ENCODE peak calls at places on chromosomes 13 and 19, in six cellular contexts. S is foreskin keratinocyte, H is adipocyte, B is H9, T is Panc1, D is left ventricle myocardium inferior. N is an unnamed sample. For H3K4me1, the result is how much of the 10 kb centered on the place peaks cover.

GRCh38 chr13:31063734-31064133 is 98.0 kb downstream of the HSPH1 start:
- DNase-seq in S (no peak), H (no peak), B (no peak), T (no peak), D (no peak), N (no peak)

GRCh38 chr19:12789098-12789903 is 2.0 kb upstream of the JUNB start:
- DNase-seq in S (peak), H (no peak), B (no peak), T (no peak), D (no peak), N (no peak)

GRCh38 chr19:32748497-32748896 is 28.9 kb downstream of the TDRD12 start:
- DNase-seq in S (no peak), H (no peak), B (no peak), T (no peak), D (no peak), N (no peak)

GRCh38 chr13:41231786-41232185 is 31.6 kb downstream of the MTRF1 start:
- DNase-seq in S (no peak), H (no peak), B (no peak), T (no peak), D (peak), N (peak)

GRCh38 chr19:46025825-46026224 is 3.0 kb upstream of the PGLYRP1 start:
- DNase-seq in S (no peak), H (no peak), B (no peak), T (no peak), D (no peak), N (no peak)

GRCh38 chr13:46341112-46341711 is 45.8 kb downstream of the RUBCNL start:
- DNase-seq in S (peak), H (no peak), B (no peak), T (no peak), D (no peak), N (no peak)

GRCh38 chr13:51759240-51759639 is 44.7 kb downstream of the DHRS12 start:
- DNase-seq in S (no peak), H (peak), B (no peak), T (no peak), D (no peak), N (no peak)

GRCh38 chr13:93108111-93108581 is 118.5 kb upstream of the GPC6 start:
- DNase-seq in S (no peak), H (no peak), B (no peak), T (no peak), D (no peak), N (no peak)

GRCh38 chr19:49113762-49114629 is at the start of gene LIN7B:
- DNase-seq in S (peak), H (peak), B (peak), T (no peak), D (peak), N (peak)

GRCh38 chr13:108268713-108269112 is 805 bp upstream of the TNFSF13B start:
- DNase-seq in S (no peak), H (peak), B (no peak), T (no peak), D (no peak), N (no peak)

GRCh38 chr13:80276371-80277289 is 64.3 kb downstream of the SPRY2 start:
- DNase-seq in S (peak), H (peak), B (no peak), T (no peak), D (no peak), N (no peak)

GRCh38 chr13:54486421-54487166 is 1458.0 kb downstream of the OLFM4 start:
- DNase-seq in S (no peak), H (no peak), B (no peak), T (no peak), D (no peak), N (no peak)

GRCh38 chr13:100673831-100674362 is 698 bp downstream of the TMTC4 start:
- DNase-seq in S (peak), H (peak), B (no peak), T (no peak), D (peak), N (peak)

GRCh38 chr13:44906758-44907157 is 82.5 kb downstream of the NUFIP1 start:
- DNase-seq in S (no peak), H (peak), B (no peak), T (no peak), D (no peak), N (peak)

GRCh38 chr19:9917322-9917721 is 19.0 kb downstream of the OLFM2 start:
- DNase-seq in S (peak), H (peak), B (peak), T (no peak), D (no peak), N (peak)

GRCh38 chr13:110306340-110306959 is 507 bp downstream of the COL4A1 start:
- DNase-seq in S (peak), H (peak), B (peak), T (no peak), D (no peak), N (peak)

GRCh38 chr13:39350461-39350881 is 252.5 kb downstream of the LHFPL6 start:
- DNase-seq in S (no peak), H (peak), B (no peak), T (no peak), D (peak), N (no peak)

GRCh38 chr19:44282846-44283245 is 22.0 kb downstream of the ZNF235 start:
- DNase-seq in S (peak), H (no peak), B (no peak), T (no peak), D (no peak), N (no peak)

GRCh38 chr19:45577111-45577905 is 7.3 kb downstream of the OPA3 start:
- DNase-seq in S (peak), H (peak), B (no peak), T (no peak), D (peak), N (peak)

GRCh38 chr19:757811-758668 is 7.1 kb downstream of the MISP start:
- DNase-seq in S (no peak), H (no peak), B (peak), T (no peak), D (no peak), N (no peak)

GRCh38 chr19:50836543-50837195 is 3.3 kb upstream of the KLK15 start:
- DNase-seq in S (no peak), H (no peak), B (no peak), T (no peak), D (no peak), N (no peak)

GRCh38 chr13:101179021-101179420 is 237.3 kb downstream of the NALCN start:
- DNase-seq in S (no peak), H (no peak), B (no peak), T (no peak), D (no peak), N (no peak)

GRCh38 chr19:55440411-55441105 is 2.5 kb downstream of the SHISA7 start:
- DNase-seq in S (no peak), H (no peak), B (peak), T (no peak), D (no peak), N (no peak)

GRCh38 chr13:49472186-49472585 is 23.6 kb upstream of the PHF11 start:
- DNase-seq in S (peak), H (no peak), B (no peak), T (no peak), D (no peak), N (no peak)

GRCh38 chr13:39273953-39274352 is 235.7 kb downstream of the NHLRC3 start:
- DNase-seq in S (peak), H (peak), B (peak), T (no peak), D (no peak), N (no peak)

GRCh38 chr19:37905936-37906867 is at the start of gene WDR87:
- DNase-seq in S (peak), H (peak), B (peak), T (no peak), D (no peak), N (no peak)

GRCh38 chr13:93690139-93690538 is 463.5 kb downstream of the GPC6 start:
- DNase-seq in S (peak), H (peak), B (no peak), T (no peak), D (no peak), N (no peak)

GRCh38 chr19:27793128-27793643 is 1419.8 kb downstream of the UQCRFS1 start:
- DNase-seq in S (peak), H (peak), B (peak), T (peak), D (peak), N (peak)

GRCh38 chr19:18645035-18645511 is 8.2 kb downstream of the KLHL26 start:
- DNase-seq in S (no peak), H (no peak), B (no peak), T (no peak), D (no peak), N (no peak)

GRCh38 chr19:11425719-11426457 is 6.8 kb upstream of the RGL3 start:
- DNase-seq in S (no peak), H (no peak), B (peak), T (no peak), D (no peak), N (peak)

GRCh38 chr13:101416181-101417042 is at the start of gene NALCN:
- DNase-seq in S (no peak), H (peak), B (peak), T (no peak), D (peak), N (peak)

GRCh38 chr13:24631922-24632321 is 48.3 kb upstream of the ATP12A start:
- DNase-seq in S (no peak), H (no peak), B (no peak), T (no peak), D (no peak), N (no peak)

GRCh38 chr13:109819851-109820250 is 33.5 kb upstream of the IRS2 start:
- DNase-seq in S (no peak), H (no peak), B (no peak), T (no peak), D (no peak), N (no peak)

GRCh38 chr19:31352296-31352781 is 3.1 kb upstream of the TSHZ3 start:
- DNase-seq in S (no peak), H (no peak), B (peak), T (no peak), D (no peak), N (no peak)
- H3K4me1 ChIP-seq in S (under half), H (under half), B (under half), T (under half), D (half or more), N (under half)

DNA sequence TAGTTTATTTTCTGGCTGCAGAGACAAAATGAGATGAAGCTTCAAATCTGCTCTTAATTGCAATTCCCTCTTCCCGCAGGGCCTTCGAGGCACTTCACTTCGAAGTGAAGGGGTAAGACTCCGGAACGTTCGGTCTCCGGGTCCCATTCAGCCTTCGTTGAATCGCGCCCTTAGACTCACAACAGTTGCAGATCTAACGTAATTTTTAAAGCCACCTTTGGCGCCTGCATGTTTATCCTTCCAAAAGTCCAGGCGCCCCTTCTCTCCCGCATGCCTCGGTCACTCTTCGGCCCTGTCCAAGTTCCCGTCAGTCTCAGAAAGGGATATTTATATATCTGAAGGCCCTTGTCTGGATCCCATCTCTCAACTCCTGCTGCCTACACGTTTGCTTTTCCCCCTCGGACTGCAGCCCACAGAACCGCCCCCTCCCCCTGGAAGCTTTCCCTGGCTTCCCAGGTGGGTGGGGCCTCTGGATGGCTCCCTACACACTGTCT is 912 bp upstream of the KCTD12 start:
- DNase-seq in S (no peak), H (no peak), B (peak), T (no peak), D (peak), N (peak)
- H3K4me1 ChIP-seq in S (under half), H (under half), B (under half), T (under half), D (under half), N (under half)

DNA sequence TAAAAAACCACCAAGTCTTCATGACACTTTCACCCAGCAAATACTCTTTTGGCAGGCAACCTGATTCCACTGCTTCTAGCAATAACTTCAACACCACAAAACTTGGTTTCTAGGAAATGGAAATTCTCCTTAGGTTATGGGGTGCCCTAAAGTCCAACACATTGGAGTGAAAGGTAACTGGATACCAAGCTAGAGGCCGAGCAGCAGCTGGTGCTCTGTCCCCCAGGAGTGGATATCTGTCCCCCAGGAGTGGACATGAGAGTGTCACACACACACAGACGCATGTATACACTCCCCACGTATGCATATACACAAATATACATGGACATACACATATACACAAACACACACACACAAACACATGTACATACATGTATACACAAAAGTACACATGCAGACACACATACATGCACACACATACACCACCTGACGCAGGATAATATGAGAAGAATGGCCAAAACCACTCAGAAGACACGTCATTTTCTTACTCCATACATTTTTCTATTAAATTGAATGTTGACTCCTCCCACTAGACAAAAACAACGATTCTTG is 50.8 kb downstream of the RFX2 start:
- DNase-seq in S (no peak), H (no peak), B (no peak), T (no peak), D (no peak), N (peak)
- H3K4me1 ChIP-seq in S (under half), H (half or more), B (under half), T (under half), D (half or more), N (under half)

GRCh38 chr19:16611121-16611520 is 16.9 kb downstream of the MED26 start:
- DNase-seq in S (peak), H (no peak), B (no peak), T (no peak), D (no peak), N (no peak)

GRCh38 chr19:16605552-16605951 is 22.5 kb downstream of the MED26 start:
- DNase-seq in S (no peak), H (no peak), B (no peak), T (no peak), D (peak), N (no peak)

GRCh38 chr19:16609511-16609910 is 18.5 kb downstream of the MED26 start:
- DNase-seq in S (no peak), H (no peak), B (no peak), T (no peak), D (no peak), N (no peak)

GRCh38 chr19:16607819-16608218 is 20.2 kb downstream of the MED26 start:
- DNase-seq in S (no peak), H (no peak), B (no peak), T (no peak), D (no peak), N (no peak)

GRCh38 chr19:16608290-16608704 is 19.7 kb downstream of the MED26 start:
- DNase-seq in S (peak), H (peak), B (no peak), T (no peak), D (no peak), N (no peak)
- H3K4me1 ChIP-seq in S (under half), H (half or more), B (under half), T (under half), D (half or more), N (under half)

DNA sequence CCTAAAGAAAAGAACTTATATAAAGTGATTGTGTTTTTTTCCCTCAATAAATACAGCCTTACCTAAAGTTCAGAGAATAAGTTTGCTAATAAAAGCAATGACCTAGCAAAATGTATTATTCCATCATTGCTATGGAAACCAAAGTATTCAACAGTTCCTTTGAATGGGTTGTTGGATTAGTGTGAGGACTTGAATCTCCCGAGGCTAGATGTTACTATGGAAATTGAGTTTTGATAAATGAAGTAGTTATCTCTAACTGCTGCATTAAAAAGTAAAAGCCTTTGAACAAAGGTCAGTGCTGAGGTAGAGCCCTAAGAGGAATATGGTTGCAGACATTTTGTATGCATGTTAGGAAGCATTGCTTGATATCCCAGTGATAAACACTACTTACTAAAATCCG is 6.2 kb downstream of the KLF5 start:
- DNase-seq in S (peak), H (no peak), B (no peak), T (no peak), D (no peak), N (no peak)
- H3K4me1 ChIP-seq in S (half or more), H (under half), B (under half), T (under half), D (under half), N (under half)

DNA sequence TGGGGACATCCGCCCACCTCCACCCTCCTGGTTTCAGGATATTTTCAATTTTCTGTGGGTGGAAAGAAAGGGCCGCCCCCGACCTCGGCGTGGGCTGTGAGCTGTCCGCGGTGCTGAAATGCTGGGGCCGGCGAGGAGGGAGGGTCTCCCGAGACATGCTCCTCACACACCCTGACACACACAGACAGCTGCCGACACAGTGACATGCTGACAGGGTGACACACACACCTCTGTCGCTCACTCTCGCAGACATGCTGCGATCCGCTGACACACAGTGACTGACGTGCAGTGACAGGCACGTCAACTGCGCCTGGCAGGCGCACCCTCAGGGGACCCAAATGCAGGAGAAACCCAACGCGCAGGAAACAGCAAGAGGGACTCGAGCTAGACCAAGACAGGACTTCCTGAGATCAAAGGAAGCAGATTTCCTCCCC is 25.1 kb upstream of the MEIS3 start:
- DNase-seq in S (no peak), H (no peak), B (peak), T (no peak), D (no peak), N (no peak)
- H3K4me1 ChIP-seq in S (under half), H (under half), B (under half), T (under half), D (under half), N (under half)

DNA sequence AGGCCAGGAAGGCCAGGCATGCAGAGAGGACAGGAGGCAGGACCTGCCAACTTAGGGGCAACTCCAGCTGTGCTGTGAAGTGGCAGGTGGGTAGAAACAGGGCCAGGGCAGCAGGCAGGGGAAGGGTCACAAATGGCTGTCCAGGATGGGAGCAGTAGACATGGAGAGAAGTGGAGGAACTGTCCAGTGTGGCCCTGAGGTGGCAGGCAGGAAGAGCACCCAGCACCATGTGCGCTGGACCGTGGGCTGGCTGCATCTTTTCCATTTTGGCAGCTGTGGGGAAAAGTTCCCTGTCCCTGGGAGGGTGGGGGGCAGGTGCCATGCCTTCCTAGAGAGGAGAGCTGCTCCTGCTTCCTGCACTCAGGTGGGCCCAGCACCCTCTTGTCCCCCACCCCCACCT is 13.8 kb downstream of the DEDD2 start:
- DNase-seq in S (no peak), H (no peak), B (no peak), T (no peak), D (no peak), N (no peak)
- H3K4me1 ChIP-seq in S (under half), H (under half), B (under half), T (under half), D (under half), N (under half)